ENCODE peak calls at places on chromosomes 1 and 21, in five cellular contexts. P is ELR, F is H7, C is amygdala, H is neural crest cell. B is an unnamed sample.

GRCh38 chr1:205994342-205994741 is 8.9 kb downstream of the RAB7B start:
- DNase-seq in F (no peak), P (no peak), H (peak), C (peak), B (no peak)

GRCh38 chr1:204996981-204997380 is 46.0 kb upstream of the CNTN2 start:
- DNase-seq in P (no peak), F (no peak), H (no peak), C (no peak), B (no peak)

GRCh38 chr21:42759594-42759927 is 106.1 kb downstream of the PDE9A start:
- DNase-seq in F (no peak), H (no peak), C (no peak), P (no peak), B (no peak)

GRCh38 chr1:153612111-153612754 is 704 bp downstream of the S100A16 start:
- DNase-seq in C (no peak), H (no peak), F (peak), P (peak), B (no peak)

GRCh38 chr1:3292051-3292722 is 162.3 kb upstream of the ARHGEF16 start:
- DNase-seq in F (no peak), C (no peak), H (no peak), P (no peak), B (no peak)

GRCh38 chr1:6922096-6922931 is 137.1 kb downstream of the CAMTA1 start:
- DNase-seq in C (no peak), F (peak), P (peak), H (no peak), B (no peak)

GRCh38 chr1:1603671-1604373 is 3.9 kb upstream of the FNDC10 start:
- DNase-seq in H (no peak), P (no peak), F (peak), C (no peak), B (no peak)

GRCh38 chr1:115522386-115522785 is 119.4 kb upstream of the VANGL1 start:
- DNase-seq in C (no peak), F (no peak), H (no peak), P (no peak), B (no peak)

GRCh38 chr1:58035523-58035922 is 511.0 kb downstream of the OMA1 start:
- DNase-seq in H (no peak), C (no peak), P (no peak), F (no peak), B (peak)

GRCh38 chr1:5717031-5717682 is 275.1 kb downstream of the NPHP4 start:
- DNase-seq in P (no peak), C (no peak), F (no peak), H (no peak), B (no peak)

GRCh38 chr1:192554904-192555303 is 20.7 kb upstream of the RGS1 start:
- DNase-seq in F (no peak), C (no peak), H (no peak), P (no peak), B (no peak)